ENCODE peak calls at places on chromosome 14, in four cellular contexts. M, K, R and T are unnamed samples.
A peak's percentile ranks its signal among the peaks of the same experiment; 100 is the strongest.

GRCh38 chr14:97930191-97930590 is 1133.0 kb downstream of the VRK1 start:
- DNase-seq in M (no peak), K (no peak), R (no peak), T (no peak)

GRCh38 chr14:25042362-25043299 is 7.3 kb downstream of the STXBP6 start:
- DNase-seq in M (no peak), K (peak; percentile 6), R (peak; percentile 75), T (no peak)

GRCh38 chr14:54867011-54867410 is 35.6 kb downstream of the GCH1 start:
- DNase-seq in M (no peak), K (no peak), R (no peak), T (no peak)

GRCh38 chr14:73462078-73462715 is 3.9 kb upstream of the NUMB start:
- DNase-seq in M (no peak), K (peak; percentile 45), R (peak; percentile 97), T (no peak)

GRCh38 chr14:29242755-29243340 is 476.3 kb downstream of the FOXG1 start:
- DNase-seq in M (no peak), K (no peak), R (no peak), T (no peak)

GRCh38 chr14:68133856-68134255 is 314.3 kb downstream of the RAD51B start:
- DNase-seq in M (no peak), K (no peak), R (no peak), T (no peak)

GRCh38 chr14:89665262-89665661 is 248.2 kb upstream of the FOXN3 start:
- DNase-seq in M (no peak), K (no peak), R (peak; percentile 56), T (no peak)

GRCh38 chr14:84806627-84807026 is 723.3 kb upstream of the FLRT2 start:
- DNase-seq in M (no peak), K (no peak), R (no peak), T (no peak)

GRCh38 chr14:94426526-94426925 is 26.1 kb downstream of the SERPINA11 start:
- DNase-seq in M (no peak), K (no peak), R (no peak), T (no peak)

GRCh38 chr14:105894978-105895881 is 368.8 kb downstream of the TMEM121 start:
- DNase-seq in M (no peak), K (peak; percentile 1), R (no peak), T (no peak)

GRCh38 chr14:20493634-20494033 is 11.7 kb upstream of the RNASE10 start:
- DNase-seq in M (no peak), K (no peak), R (no peak), T (no peak)

GRCh38 chr14:64137657-64138290 is 156.4 kb downstream of the ESR2 start:
- DNase-seq in M (no peak), K (no peak), R (no peak), T (no peak)

GRCh38 chr14:21136024-21136423 is 19.8 kb downstream of the OR5AU1 start:
- DNase-seq in M (peak; percentile 3), K (peak; percentile 20), R (peak; percentile 35), T (no peak)

GRCh38 chr14:78356406-78356805 is 186.2 kb downstream of the NRXN3 start:
- DNase-seq in M (no peak), K (no peak), R (no peak), T (no peak)

GRCh38 chr14:65565948-65566347 is 153.4 kb downstream of the FUT8 start:
- DNase-seq in M (no peak), K (no peak), R (no peak), T (no peak)

GRCh38 chr14:81452341-81452740 is 52.2 kb upstream of the STON2 start:
- DNase-seq in M (no peak), K (no peak), R (no peak), T (no peak)

GRCh38 chr14:81452766-81453165 is 52.6 kb upstream of the STON2 start:
- DNase-seq in M (no peak), K (no peak), R (no peak), T (no peak)

GRCh38 chr14:81454572-81455218 is 54.6 kb upstream of the STON2 start:
- DNase-seq in M (no peak), K (no peak), R (no peak), T (no peak)

GRCh38 chr14:81453166-81453766 is 53.1 kb upstream of the STON2 start:
- DNase-seq in M (peak; percentile 48), K (peak; percentile 38), R (peak; percentile 47), T (peak; percentile 38)

DNA sequence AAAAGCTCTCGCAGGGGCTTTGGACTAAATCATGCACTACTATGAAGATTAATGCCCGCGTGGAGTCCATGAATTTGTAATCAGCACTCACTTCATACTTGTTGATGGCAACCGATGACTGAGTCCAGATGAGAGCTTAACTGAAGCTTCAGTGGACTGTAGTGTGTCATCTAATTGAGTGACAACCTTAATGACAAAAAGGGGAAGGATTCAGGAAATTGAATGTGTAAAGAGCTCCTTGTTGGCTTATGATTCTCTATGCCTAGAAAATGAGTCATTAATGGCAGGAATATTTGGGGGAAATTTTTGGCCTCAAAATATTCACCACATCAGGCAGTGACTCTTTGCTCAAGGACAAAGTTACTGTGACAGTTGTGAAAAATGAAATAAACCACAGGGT is 55.2 kb upstream of the STON2 start:
- DNase-seq in M (no peak), K (no peak), R (no peak), T (no peak)
- TF ChIP-seq TCF7L2 in M (no peak), K (no peak), R (no peak), T (no peak)

GRCh38 chr14:87575378-87575777 is 417.6 kb downstream of the GALC start:
- DNase-seq in M (no peak), K (no peak), R (no peak), T (no peak)
- TF ChIP-seq POLR2AphosphoS5 in M (no peak), K (no peak), R (no peak), T (no peak)

DNA sequence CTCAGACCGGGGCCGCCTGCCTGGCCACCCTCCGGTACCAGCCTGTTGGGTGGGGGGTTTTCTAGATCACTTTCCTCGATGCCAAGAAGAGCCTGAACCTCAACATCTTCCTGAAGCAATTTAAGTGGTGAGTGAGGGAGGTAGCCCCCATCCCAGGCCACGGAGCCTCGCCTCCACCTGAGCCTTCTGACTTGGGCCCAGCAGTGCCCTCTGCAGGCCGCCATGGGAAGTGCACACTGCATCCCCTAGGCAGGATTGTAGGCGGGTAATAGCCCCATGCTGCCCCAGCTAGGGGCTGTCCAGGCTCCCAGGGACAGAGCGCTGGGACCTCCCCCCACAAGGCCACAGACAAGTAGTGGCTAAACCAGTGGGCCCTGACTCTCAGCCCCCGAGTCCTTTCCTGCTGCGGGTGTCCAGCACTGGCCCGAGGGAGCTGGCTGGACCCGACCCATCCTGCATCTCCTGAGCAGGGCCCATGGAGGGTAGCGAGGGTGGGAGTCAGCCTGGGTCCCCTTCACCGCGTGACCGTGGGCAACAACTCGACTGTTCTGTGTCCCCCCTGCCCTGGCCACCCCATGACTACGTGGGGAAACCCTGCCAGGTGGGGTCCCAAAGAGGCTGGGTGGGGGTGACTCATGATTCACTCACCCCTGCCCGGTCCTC is 15.3 kb upstream of the ADSS1 start:
- DNase-seq in M (no peak), K (peak; percentile 76), R (peak; percentile 35), T (no peak)
- TF ChIP-seq TCF7L2 in M (no peak), K (no peak), R (no peak), T (no peak)

GRCh38 chr14:23094666-23095195 is at the start of gene ACIN1:
- DNase-seq in M (peak; percentile 74), K (peak; percentile 91), R (peak; percentile 95), T (peak; percentile 53)
- TF ChIP-seq POLR2AphosphoS5 in M (peak; percentile 69), K (peak; percentile 78), R (peak; percentile 95), T (peak; percentile 45)

DNA sequence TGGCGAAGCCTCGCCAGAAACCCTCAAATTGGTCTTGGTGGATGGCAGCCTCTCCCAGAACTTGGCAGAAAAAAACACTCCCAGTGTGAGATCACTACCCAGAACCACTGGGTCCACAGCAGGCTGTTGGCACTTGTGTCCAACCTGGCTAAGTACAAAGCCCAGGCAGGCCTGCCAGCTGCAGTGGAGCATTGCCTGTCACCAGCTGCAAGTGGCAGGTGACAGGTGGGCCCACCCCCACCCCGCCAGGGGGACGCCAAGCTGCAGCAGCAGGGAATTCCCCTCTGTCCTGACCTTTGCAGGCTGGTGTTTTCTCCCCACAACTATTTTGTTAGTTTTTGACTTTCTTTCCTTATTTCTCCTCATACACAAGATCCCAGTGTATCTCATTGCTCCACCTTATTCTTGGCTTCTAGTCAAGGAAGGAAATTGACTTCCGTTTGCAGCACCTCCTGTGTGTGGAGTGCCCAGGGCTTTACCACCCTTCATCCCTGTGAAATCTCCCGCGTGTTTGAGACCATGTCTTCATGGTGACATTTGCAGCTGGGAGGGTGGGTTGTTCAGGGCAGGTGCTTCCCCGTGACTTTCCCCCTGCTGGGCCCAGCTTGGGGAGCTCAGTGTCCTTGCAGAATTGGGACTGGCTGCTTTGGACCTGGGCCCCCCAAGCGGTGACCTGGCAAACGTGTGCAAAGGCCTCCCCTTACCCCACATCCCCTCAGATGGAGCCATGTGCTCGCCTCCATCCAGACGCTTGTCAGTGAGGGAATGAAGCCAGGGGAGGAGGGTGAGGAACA is 73.8 kb upstream of the RIN3 start:
- DNase-seq in M (no peak), K (no peak), R (no peak), T (no peak)
- TF ChIP-seq TCF7L2 in M (no peak), K (no peak), R (no peak), T (no peak)

GRCh38 chr14:95480109-95480886 is 36.2 kb downstream of the SYNE3 start:
- DNase-seq in M (no peak), K (no peak), R (no peak), T (no peak)
- TF ChIP-seq POLR2AphosphoS5 in M (no peak), K (no peak), R (no peak), T (no peak)

GRCh38 chr14:48842785-48843184 is 743.4 kb downstream of the RPS29 start:
- DNase-seq in M (no peak), K (no peak), R (no peak), T (no peak)
- TF ChIP-seq TCF7L2 in M (no peak), K (no peak), R (no peak), T (no peak)